ENCODE peak calls at places on chromosomes 5 and 9, in four cellular contexts. E is lower lobe of right lung; C is DND-41; V is naive thymus-derived CD4-positive, alpha-beta T cell. B is an unnamed sample.

GRCh38 chr5:55030220-55030619 is 6.2 kb downstream of the GZMK start:
- DNase-seq in E (no peak), C (no peak), V (no peak), B (no peak)

GRCh38 chr9:134375011-134375390 is 48.7 kb downstream of the RXRA start:
- DNase-seq in E (peak; percentile 75), C (no peak), V (no peak), B (no peak)

GRCh38 chr5:15763754-15764153 is 263.8 kb downstream of the FBXL7 start:
- DNase-seq in E (no peak), C (no peak), V (no peak), B (no peak)

GRCh38 chr5:160507181-160507811 is 85.6 kb downstream of the PTTG1 start:
- DNase-seq in E (no peak), C (no peak), V (no peak), B (no peak)

GRCh38 chr9:135770203-135770535 is 68.2 kb downstream of the KCNT1 start:
- DNase-seq in E (no peak), C (no peak), V (no peak), B (no peak)

GRCh38 chr9:127557998-127558546 is 54.0 kb upstream of the STXBP1 start:
- DNase-seq in E (no peak), C (no peak), V (no peak), B (no peak)

GRCh38 chr5:34929720-34930526 is 564 bp downstream of the DNAJC21 start:
- DNase-seq in E (peak; percentile 96), C (peak; percentile 75), V (peak; percentile 79), B (peak; percentile 79)

GRCh38 chr9:15505927-15506326 is 4.8 kb downstream of the PSIP1 start:
- DNase-seq in E (no peak), C (no peak), V (peak; percentile 21), B (peak; percentile 26)

GRCh38 chr5:169772688-169773087 is 135.6 kb downstream of the DOCK2 start:
- DNase-seq in E (no peak), C (no peak), V (no peak), B (no peak)

GRCh38 chr9:15403155-15403554 is 19.5 kb upstream of the SNAPC3 start:
- DNase-seq in E (no peak), C (no peak), V (no peak), B (no peak)

GRCh38 chr5:34674226-34674625 is 18.1 kb downstream of the RAI14 start:
- DNase-seq in E (no peak), C (no peak), V (no peak), B (no peak)

GRCh38 chr5:82719368-82719767 is 357.8 kb downstream of the TMEM167A start:
- DNase-seq in E (no peak), C (peak; percentile 43), V (no peak), B (no peak)

GRCh38 chr9:95336281-95336680 is 18.8 kb upstream of the FANCC start:
- DNase-seq in E (no peak), C (no peak), V (peak; percentile 18), B (no peak)

GRCh38 chr5:142129447-142129846 is 20.9 kb downstream of the NDFIP1 start:
- DNase-seq in E (no peak), C (no peak), V (no peak), B (no peak)

GRCh38 chr5:159362190-159362589 is 31.9 kb upstream of the IL12B start:
- DNase-seq in E (no peak), C (no peak), V (no peak), B (no peak)

GRCh38 chr5:131393498-131393968 is 129.7 kb downstream of the CDC42SE2 start:
- DNase-seq in E (no peak), C (no peak), V (no peak), B (no peak)

GRCh38 chr5:78893959-78894676 is 91.0 kb downstream of the ARSB start:
- DNase-seq in E (no peak), C (no peak), V (no peak), B (no peak)

GRCh38 chr9:108049026-108049591 is 559.5 kb upstream of the KLF4 start:
- DNase-seq in E (no peak), C (no peak), V (no peak), B (no peak)

DNA sequence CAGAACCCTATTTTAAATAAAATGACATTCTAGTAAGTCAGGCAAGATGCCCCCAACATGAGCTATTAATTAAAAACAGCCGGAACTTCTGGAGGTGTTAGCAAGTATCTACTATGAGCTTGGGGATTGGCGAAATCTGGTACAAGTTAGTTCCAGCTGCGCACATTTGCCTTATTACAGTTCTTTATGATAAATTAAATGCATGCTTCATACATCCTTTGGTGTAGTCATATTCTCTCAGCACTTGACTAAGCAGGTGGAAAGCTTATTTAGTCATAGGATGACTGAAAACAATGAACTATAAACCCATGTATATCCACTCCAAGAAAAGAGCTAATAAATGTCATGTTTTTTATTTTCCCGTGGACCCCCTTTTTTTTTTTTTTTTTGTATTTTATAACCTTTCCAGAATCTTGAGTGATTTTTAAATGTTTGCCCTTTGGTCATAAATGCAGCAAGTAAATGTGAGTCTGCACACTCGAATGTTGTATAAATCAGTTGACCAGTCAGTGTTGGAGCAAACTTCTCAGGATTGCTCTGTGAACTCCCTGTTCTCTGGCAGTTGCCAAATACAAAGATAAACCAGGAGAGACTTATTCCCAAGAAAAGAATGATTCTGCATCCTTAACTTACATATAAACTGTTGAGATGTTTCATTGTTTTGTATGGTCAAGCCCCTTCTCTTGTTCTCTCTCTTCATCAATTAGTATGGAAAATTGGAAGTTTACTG is 38.2 kb downstream of the PIK3R1 start:
- DNase-seq in E (no peak), C (no peak), V (no peak), B (no peak)
- H3K4me1 ChIP-seq in E (peaks cover 98% of the 10 kb centered on the region), C (peaks cover 100% of the 10 kb centered on the region), V (peaks cover 86% of the 10 kb centered on the region), B (peaks cover 90% of the 10 kb centered on the region)

GRCh38 chr5:137215261-137215660 is 283.9 kb downstream of the SPOCK1 start:
- DNase-seq in E (no peak), C (no peak), V (no peak), B (no peak)
- H3K4me1 ChIP-seq in E (no peaks in the 10 kb centered on the region), C (no peaks in the 10 kb centered on the region), V (no peaks in the 10 kb centered on the region), B (no peaks in the 10 kb centered on the region)

GRCh38 chr5:151079838-151080619 is 805 bp downstream of the TNIP1 start:
- DNase-seq in E (no peak), C (no peak), V (no peak), B (no peak)

GRCh38 chr5:151082976-151083651 is 2.3 kb upstream of the TNIP1 start:
- DNase-seq in E (peak; percentile 66), C (no peak), V (no peak), B (peak; percentile 48)

GRCh38 chr5:151080620-151081425 is at the start of gene TNIP1:
- DNase-seq in E (peak; percentile 95), C (peak; percentile 94), V (peak; percentile 89), B (peak; percentile 94)

GRCh38 chr5:151082274-151082902 is 1.6 kb upstream of the TNIP1 start:
- DNase-seq in E (no peak), C (no peak), V (no peak), B (no peak)

DNA sequence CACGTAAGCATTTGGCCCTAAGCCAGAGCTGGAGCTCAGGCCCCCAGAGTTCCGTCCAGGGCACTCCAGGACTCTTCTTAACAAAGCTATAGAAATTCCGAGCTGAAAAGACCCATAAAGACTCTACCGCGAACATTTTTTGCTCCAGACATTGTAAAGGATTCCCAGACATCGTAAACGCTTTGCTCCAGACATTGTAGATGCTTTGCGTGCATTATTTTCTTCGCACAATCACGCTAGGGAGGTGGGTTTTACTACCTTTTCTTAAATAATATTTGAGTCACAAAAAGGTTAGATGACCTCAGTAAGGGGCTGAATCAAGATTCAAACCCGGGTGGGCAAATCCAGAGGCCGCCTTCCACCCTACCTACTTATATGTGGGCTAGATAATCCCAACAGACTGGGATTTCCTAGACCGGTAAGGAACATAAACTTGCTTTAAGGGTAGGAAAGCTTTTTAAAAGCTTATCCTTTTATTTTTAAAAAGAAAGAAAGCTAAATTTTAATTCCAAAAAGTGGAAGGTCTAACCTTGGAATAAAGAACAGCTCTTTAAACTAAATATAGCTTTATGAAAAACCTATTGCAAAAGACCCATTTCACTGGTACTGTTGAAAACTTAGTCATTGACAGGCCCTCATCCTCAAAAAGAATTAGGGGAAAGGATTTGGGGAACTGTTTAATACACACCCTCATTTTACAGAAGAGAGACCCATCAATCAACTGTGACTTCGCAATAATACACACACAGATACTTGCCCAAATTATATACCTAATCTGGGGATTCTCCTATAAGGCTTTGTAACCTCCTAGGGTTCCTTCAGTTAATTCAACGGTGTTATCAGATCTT is 816 bp upstream of the TNIP1 start:
- DNase-seq in E (no peak), C (no peak), V (no peak), B (no peak)
- H3K4me1 ChIP-seq in E (peaks cover 86% of the 10 kb centered on the region), C (peaks cover 44% of the 10 kb centered on the region), V (peaks cover 39% of the 10 kb centered on the region), B (peaks cover 51% of the 10 kb centered on the region)

GRCh38 chr9:89501311-89501898 is 3.5 kb upstream of the SEMA4D start:
- DNase-seq in E (no peak), C (no peak), V (no peak), B (no peak)
- H3K4me1 ChIP-seq in E (peaks cover 13% of the 10 kb centered on the region), C (peaks cover 75% of the 10 kb centered on the region), V (peaks cover 59% of the 10 kb centered on the region), B (peaks cover 66% of the 10 kb centered on the region)